ENCODE peak calls at places on chromosomes 13 and 19, in five cellular contexts. One of them, this sample, is unnamed.

GRCh38 chr19:13978306-13978705 is 26.0 kb downstream of the DCAF15 start:
- DNase-seq in hepatocyte: peak; percentile 90
- DNase-seq in NCI-H446: no peak
- DNase-seq in activated T-cell treated with anti-CD3 and anti-CD28 coated beads for 1 hour: no peak
- DNase-seq in posterior cingulate gyrus: peak; percentile 29
- DNase-seq in this sample: no peak

GRCh38 chr13:35874704-35875103 is 256.5 kb downstream of the DCLK1 start:
- DNase-seq in hepatocyte: no peak
- DNase-seq in NCI-H446: peak; percentile 2
- DNase-seq in activated T-cell treated with anti-CD3 and anti-CD28 coated beads for 1 hour: no peak
- DNase-seq in posterior cingulate gyrus: no peak
- DNase-seq in this sample: no peak

GRCh38 chr19:35075202-35076025 is 33.9 kb downstream of the HPN start:
- DNase-seq in hepatocyte: no peak
- DNase-seq in NCI-H446: no peak
- DNase-seq in activated T-cell treated with anti-CD3 and anti-CD28 coated beads for 1 hour: no peak
- DNase-seq in posterior cingulate gyrus: no peak
- DNase-seq in this sample: no peak

GRCh38 chr13:79812070-79812850 is 331.3 kb downstream of the NDFIP2 start:
- DNase-seq in hepatocyte: no peak
- DNase-seq in NCI-H446: no peak
- DNase-seq in activated T-cell treated with anti-CD3 and anti-CD28 coated beads for 1 hour: no peak
- DNase-seq in posterior cingulate gyrus: no peak
- DNase-seq in this sample: no peak

GRCh38 chr19:49786432-49786831 is 19.6 kb downstream of the AP2A1 start:
- DNase-seq in hepatocyte: no peak
- DNase-seq in NCI-H446: no peak
- DNase-seq in activated T-cell treated with anti-CD3 and anti-CD28 coated beads for 1 hour: no peak
- DNase-seq in posterior cingulate gyrus: no peak
- DNase-seq in this sample: no peak

GRCh38 chr19:41083516-41083915 is 4.7 kb upstream of the CYP2A13 start:
- DNase-seq in hepatocyte: no peak
- DNase-seq in NCI-H446: no peak
- DNase-seq in activated T-cell treated with anti-CD3 and anti-CD28 coated beads for 1 hour: no peak
- DNase-seq in posterior cingulate gyrus: no peak
- DNase-seq in this sample: no peak

GRCh38 chr19:3357731-3358391 is 8.5 kb upstream of the NFIC start:
- DNase-seq in hepatocyte: no peak
- DNase-seq in NCI-H446: no peak
- DNase-seq in activated T-cell treated with anti-CD3 and anti-CD28 coated beads for 1 hour: no peak
- DNase-seq in posterior cingulate gyrus: no peak
- DNase-seq in this sample: no peak

GRCh38 chr13:99931462-99931861 is 40.1 kb downstream of the ZIC5 start:
- DNase-seq in hepatocyte: no peak
- DNase-seq in NCI-H446: no peak
- DNase-seq in activated T-cell treated with anti-CD3 and anti-CD28 coated beads for 1 hour: no peak
- DNase-seq in posterior cingulate gyrus: no peak
- DNase-seq in this sample: no peak

GRCh38 chr13:44368062-44368591 is 5.5 kb upstream of the SERP2 start:
- DNase-seq in hepatocyte: peak; percentile 63
- DNase-seq in NCI-H446: no peak
- DNase-seq in activated T-cell treated with anti-CD3 and anti-CD28 coated beads for 1 hour: no peak
- DNase-seq in posterior cingulate gyrus: no peak
- DNase-seq in this sample: no peak

GRCh38 chr19:32231020-32231419 is 114.4 kb upstream of the ZNF507 start:
- DNase-seq in hepatocyte: no peak
- DNase-seq in NCI-H446: no peak
- DNase-seq in activated T-cell treated with anti-CD3 and anti-CD28 coated beads for 1 hour: no peak
- DNase-seq in posterior cingulate gyrus: no peak
- DNase-seq in this sample: no peak

GRCh38 chr13:44300895-44301638 is 72.6 kb upstream of the SERP2 start:
- DNase-seq in hepatocyte: no peak
- DNase-seq in NCI-H446: peak; percentile 83
- DNase-seq in activated T-cell treated with anti-CD3 and anti-CD28 coated beads for 1 hour: no peak
- DNase-seq in posterior cingulate gyrus: no peak
- DNase-seq in this sample: no peak

GRCh38 chr13:51520524-51520923 is 63.7 kb upstream of the WDFY2 start:
- DNase-seq in hepatocyte: peak; percentile 24
- DNase-seq in NCI-H446: peak; percentile 80
- DNase-seq in activated T-cell treated with anti-CD3 and anti-CD28 coated beads for 1 hour: no peak
- DNase-seq in posterior cingulate gyrus: peak; percentile 10
- DNase-seq in this sample: no peak

GRCh38 chr13:46775385-46776065 is 21.4 kb downstream of the ESD start:
- DNase-seq in hepatocyte: no peak
- DNase-seq in NCI-H446: no peak
- DNase-seq in activated T-cell treated with anti-CD3 and anti-CD28 coated beads for 1 hour: no peak
- DNase-seq in posterior cingulate gyrus: no peak
- DNase-seq in this sample: no peak

GRCh38 chr13:33931397-33931987 is 113.5 kb downstream of the RFC3 start:
- DNase-seq in hepatocyte: peak; percentile 79
- DNase-seq in NCI-H446: peak; percentile 71
- DNase-seq in activated T-cell treated with anti-CD3 and anti-CD28 coated beads for 1 hour: no peak
- DNase-seq in posterior cingulate gyrus: no peak
- DNase-seq in this sample: no peak

GRCh38 chr19:35247526-35248309 is 1.1 kb upstream of the LSR start:
- DNase-seq in hepatocyte: peak; percentile 94
- DNase-seq in NCI-H446: no peak
- DNase-seq in activated T-cell treated with anti-CD3 and anti-CD28 coated beads for 1 hour: peak; percentile 50
- DNase-seq in posterior cingulate gyrus: no peak
- DNase-seq in this sample: peak; percentile 76

GRCh38 chr19:56617531-56617930 is 22.4 kb downstream of the ZNF71 start:
- DNase-seq in hepatocyte: no peak
- DNase-seq in NCI-H446: no peak
- DNase-seq in activated T-cell treated with anti-CD3 and anti-CD28 coated beads for 1 hour: no peak
- DNase-seq in posterior cingulate gyrus: no peak
- DNase-seq in this sample: no peak

GRCh38 chr13:74346960-74347359 is 212.8 kb upstream of the KLF12 start:
- DNase-seq in hepatocyte: no peak
- DNase-seq in NCI-H446: no peak
- DNase-seq in activated T-cell treated with anti-CD3 and anti-CD28 coated beads for 1 hour: no peak
- DNase-seq in posterior cingulate gyrus: no peak
- DNase-seq in this sample: no peak

GRCh38 chr19:1173160-1173844 is 766 bp downstream of the SBNO2 start:
- DNase-seq in hepatocyte: no peak
- DNase-seq in NCI-H446: peak; percentile 15
- DNase-seq in activated T-cell treated with anti-CD3 and anti-CD28 coated beads for 1 hour: no peak
- DNase-seq in posterior cingulate gyrus: no peak
- DNase-seq in this sample: peak; percentile 27

GRCh38 chr19:44003461-44004134 is 841 bp downstream of the ZNF230 start:
- DNase-seq in hepatocyte: peak; percentile 23
- DNase-seq in NCI-H446: peak; percentile 6
- DNase-seq in activated T-cell treated with anti-CD3 and anti-CD28 coated beads for 1 hour: no peak
- DNase-seq in posterior cingulate gyrus: no peak
- DNase-seq in this sample: peak; percentile 12

GRCh38 chr19:719636-720377 is 11.1 kb downstream of the PALM start:
- DNase-seq in hepatocyte: no peak
- DNase-seq in NCI-H446: no peak
- DNase-seq in activated T-cell treated with anti-CD3 and anti-CD28 coated beads for 1 hour: no peak
- DNase-seq in posterior cingulate gyrus: peak; percentile 59
- DNase-seq in this sample: no peak

GRCh38 chr19:51637362-51637978 is 7.3 kb upstream of the SIGLEC5 start:
- DNase-seq in hepatocyte: no peak
- DNase-seq in NCI-H446: no peak
- DNase-seq in activated T-cell treated with anti-CD3 and anti-CD28 coated beads for 1 hour: no peak
- DNase-seq in posterior cingulate gyrus: no peak
- DNase-seq in this sample: no peak

GRCh38 chr13:101640797-101641400 is 188.4 kb downstream of the ITGBL1 start:
- DNase-seq in hepatocyte: no peak
- DNase-seq in NCI-H446: no peak
- DNase-seq in activated T-cell treated with anti-CD3 and anti-CD28 coated beads for 1 hour: no peak
- DNase-seq in posterior cingulate gyrus: no peak
- DNase-seq in this sample: no peak